ENCODE peak calls at places on chromosomes 6 and 20, in seven cellular contexts. F is NCI-H2171 treated with DMSO at 0.1 percent for 48 hours, T is choroid plexus epithelial cell, N is fibroblast of the aortic adventitia, A is hypothalamus, W is NAMALWA, G is stomach. I is an unnamed sample.
A peak's percentile ranks its signal among the peaks of the same experiment; 100 is the strongest.

GRCh38 chr6:100881707-100882040 is 545 bp upstream of the ASCC3 start:
- DNase-seq in T (peak; percentile 24), N (peak; percentile 36), A (no peak), F (no peak), W (no peak), G (no peak), I (no peak)

GRCh38 chr6:108165714-108166663 is at the start of gene NR2E1:
- DNase-seq in W (no peak), N (peak; percentile 18), A (peak; percentile 39), F (peak; percentile 75), T (peak; percentile 14), G (no peak), I (no peak)

GRCh38 chr6:44201200-44201599 is 15.5 kb upstream of the MYMX start:
- DNase-seq in N (no peak), A (no peak), G (peak; percentile 51), T (no peak), F (no peak), W (no peak), I (no peak)

GRCh38 chr6:44128020-44128917 is 915 bp downstream of the TMEM63B start:
- DNase-seq in T (peak; percentile 25), W (no peak), N (no peak), G (peak; percentile 54), F (no peak), A (no peak), I (peak; percentile 27)

GRCh38 chr6:12208190-12208589 is 82.0 kb upstream of the EDN1 start:
- DNase-seq in F (no peak), N (no peak), W (no peak), G (peak; percentile 27), T (peak; percentile 61), A (no peak), I (no peak)

GRCh38 chr20:45866454-45866853 is 9.0 kb downstream of the ZSWIM3 start:
- DNase-seq in G (no peak), T (no peak), N (no peak), W (no peak), F (no peak), A (no peak), I (no peak)

GRCh38 chr20:4795394-4795793 is 73.7 kb downstream of the PRND start:
- DNase-seq in G (no peak), N (peak; percentile 73), T (peak; percentile 66), F (peak; percentile 33), W (peak; percentile 16), A (no peak), I (no peak)

GRCh38 chr6:112903361-112903760 is 556.2 kb downstream of the RFPL4B start:
- DNase-seq in F (no peak), T (no peak), N (no peak), A (no peak), G (no peak), W (no peak), I (no peak)

GRCh38 chr6:168028181-168028580 is 30.7 kb downstream of the KIF25 start:
- DNase-seq in A (no peak), F (no peak), T (no peak), W (no peak), G (no peak), N (no peak), I (no peak)

GRCh38 chr6:35084511-35085203 is 56.5 kb downstream of the TCP11 start:
- DNase-seq in F (no peak), A (no peak), G (no peak), W (no peak), T (no peak), N (no peak), I (no peak)

GRCh38 chr20:17568972-17569471 is 853 bp upstream of the DSTN start:
- DNase-seq in G (peak; percentile 87), F (peak; percentile 89), N (peak; percentile 95), A (peak; percentile 7), W (no peak), T (peak; percentile 89), I (peak; percentile 17)

GRCh38 chr20:6611911-6612614 is 155.4 kb upstream of the BMP2 start:
- DNase-seq in N (no peak), F (no peak), T (no peak), G (no peak), A (no peak), W (no peak), I (no peak)

GRCh38 chr6:36196049-36196879 is at the start of gene BRPF3:
- DNase-seq in N (peak; percentile 68), F (peak; percentile 81), G (peak; percentile 81), T (peak; percentile 70), W (peak; percentile 76), A (peak; percentile 72), I (peak; percentile 71)

GRCh38 chr6:167394330-167394729 is 69.4 kb downstream of the TTLL2 start:
- DNase-seq in G (no peak), W (no peak), A (no peak), T (no peak), F (no peak), N (peak; percentile 6), I (no peak)

GRCh38 chr20:50750145-50750671 is 18.8 kb downstream of the PARD6B start:
- DNase-seq in W (no peak), N (no peak), F (no peak), G (no peak), T (no peak), A (no peak), I (no peak)

GRCh38 chr20:63314566-63315239 is 21.7 kb downstream of the COL20A1 start:
- DNase-seq in A (no peak), N (no peak), G (no peak), T (no peak), W (no peak), F (no peak), I (no peak)

GRCh38 chr6:90194371-90194841 is 102.2 kb downstream of the BACH2 start:
- DNase-seq in T (peak; percentile 74), W (no peak), A (no peak), F (no peak), N (peak; percentile 84), G (no peak), I (peak; percentile 20)

I was measured in stimulated activated naive CD4-positive, alpha-beta T cell.